ENCODE peak calls at places on chromosomes 7 and 10, in ten cellular contexts. C, Y, W, H, G, T, L, I, U and S are unnamed samples.
A peak's percentile ranks its signal among the peaks of the same experiment; 100 is the strongest.

GRCh38 chr7:77995717-77996116 is 197.1 kb downstream of the PHTF2 start:
- DNase-seq in H (no peak), Y (no peak), L (no peak), U (no peak), C (no peak), T (no peak), G (no peak), I (no peak), W (no peak), S (no peak)

GRCh38 chr7:55569797-55570196 is 2.5 kb downstream of the VOPP1 start:
- DNase-seq in U (no peak), I (no peak), G (no peak), W (no peak), C (no peak), Y (no peak), T (no peak), H (no peak), L (no peak), S (peak; percentile 19)

GRCh38 chr7:150462413-150462812 is 12.0 kb downstream of the GIMAP8 start:
- DNase-seq in H (no peak), G (no peak), T (no peak), C (no peak), W (no peak), Y (no peak), I (no peak), U (no peak), L (no peak), S (no peak)

GRCh38 chr7:127154101-127154500 is 98.6 kb downstream of the GRM8 start:
- DNase-seq in I (no peak), Y (no peak), H (no peak), C (no peak), W (no peak), L (no peak), U (no peak), G (no peak), T (no peak), S (no peak)

GRCh38 chr10:7405637-7406036 is 5.2 kb downstream of the SFMBT2 start:
- DNase-seq in I (no peak), T (no peak), U (no peak), L (no peak), W (no peak), C (no peak), G (no peak), H (no peak), Y (peak; percentile 15), S (no peak)

GRCh38 chr7:101555269-101555920 is 73.7 kb downstream of the MYL10 start:
- DNase-seq in G (no peak), W (peak; percentile 6), U (no peak), L (no peak), C (no peak), Y (no peak), I (no peak), H (no peak), T (peak; percentile 54), S (no peak)

GRCh38 chr7:37462120-37462519 is 13.5 kb upstream of the ELMO1 start:
- DNase-seq in Y (no peak), U (no peak), L (no peak), H (no peak), I (no peak), G (no peak), W (no peak), C (no peak), T (no peak), S (no peak)

GRCh38 chr7:101278461-101279292 is 33.8 kb upstream of the FIS1 start:
- DNase-seq in I (no peak), C (no peak), Y (no peak), H (no peak), G (no peak), T (no peak), W (no peak), L (no peak), U (no peak), S (no peak)

GRCh38 chr7:22403344-22403743 is 46.4 kb upstream of the RAPGEF5 start:
- DNase-seq in W (no peak), C (no peak), I (no peak), G (no peak), H (no peak), U (no peak), L (no peak), Y (no peak), T (no peak), S (no peak)

GRCh38 chr7:22665816-22666375 is 61.1 kb upstream of the IL6 start:
- DNase-seq in U (no peak), W (no peak), L (peak; percentile 23), I (no peak), C (no peak), T (no peak), H (no peak), Y (peak; percentile 33), G (no peak), S (no peak)

GRCh38 chr7:152910545-152911013 is 151.0 kb downstream of the ACTR3B start:
- DNase-seq in T (no peak), W (no peak), H (no peak), Y (no peak), G (no peak), U (no peak), C (no peak), L (no peak), I (no peak), S (no peak)

GRCh38 chr7:130641040-130641439 is 27.5 kb downstream of the COPG2 start:
- DNase-seq in G (no peak), Y (no peak), H (no peak), W (no peak), U (no peak), T (no peak), C (no peak), I (no peak), L (no peak), S (no peak)

GRCh38 chr7:123727071-123727837 is 21.5 kb downstream of the WASL start:
- DNase-seq in H (no peak), U (no peak), I (no peak), L (peak; percentile 95), C (no peak), Y (peak; percentile 90), W (no peak), G (peak; percentile 24), T (no peak), S (no peak)

GRCh38 chr7:53358301-53358700 is 322.9 kb downstream of the POM121L12 start:
- DNase-seq in L (no peak), G (no peak), W (no peak), T (no peak), H (no peak), U (no peak), C (no peak), Y (no peak), I (no peak), S (no peak)

GRCh38 chr7:45924283-45924682 is 3.2 kb upstream of the IGFBP3 start:
- DNase-seq in L (peak; percentile 61), G (peak; percentile 79), Y (peak; percentile 70), I (no peak), U (peak; percentile 63), W (no peak), H (no peak), T (no peak), C (no peak), S (no peak)

GRCh38 chr10:17084989-17085725 is 44.5 kb downstream of the CUBN start:
- DNase-seq in C (peak; percentile 49), L (no peak), I (no peak), T (no peak), Y (no peak), W (no peak), G (no peak), U (no peak), H (peak; percentile 27), S (no peak)

DNA sequence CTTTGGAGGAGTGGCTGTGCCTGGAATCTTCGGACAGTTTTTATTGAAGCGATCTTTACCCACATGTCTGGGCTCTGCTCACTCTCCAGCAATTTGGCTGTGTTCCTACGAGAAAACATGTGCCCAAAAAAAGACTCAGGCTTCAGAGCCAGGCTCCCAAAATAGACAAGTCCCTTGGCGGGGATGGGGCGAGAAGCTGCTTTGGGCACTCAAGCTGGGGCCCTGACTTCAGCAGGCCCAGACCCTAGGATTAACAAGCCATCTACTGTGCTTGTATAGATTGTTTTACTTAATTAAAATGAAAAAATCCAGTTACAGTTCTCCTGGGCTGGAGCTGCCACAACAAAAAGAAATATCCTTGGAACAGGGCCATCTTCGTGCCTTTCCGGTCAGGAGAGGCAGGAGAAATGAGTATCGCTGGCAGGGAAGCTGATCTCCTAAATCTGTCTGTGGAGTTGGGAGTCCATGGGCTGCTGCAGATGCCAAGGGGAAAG is 51.4 kb upstream of the PDCD4 start:
- DNase-seq in W (no peak), Y (peak; percentile 38), U (peak; percentile 70), C (peak; percentile 70), H (peak; percentile 80), I (no peak), T (no peak), G (no peak), L (peak; percentile 11), S (no peak)
- H3K27ac ChIP-seq in W (peak overlapping the region; percentile 82), Y (peak overlapping the region; percentile 91), U (peak overlapping the region; percentile 85), C (peak overlapping the region; percentile 87), H (peak overlapping the region; percentile 73), I (peak overlapping the region; percentile 94), T (no peak overlapping the region), G (no peak overlapping the region), L (no peak overlapping the region), S (no peak overlapping the region)

DNA sequence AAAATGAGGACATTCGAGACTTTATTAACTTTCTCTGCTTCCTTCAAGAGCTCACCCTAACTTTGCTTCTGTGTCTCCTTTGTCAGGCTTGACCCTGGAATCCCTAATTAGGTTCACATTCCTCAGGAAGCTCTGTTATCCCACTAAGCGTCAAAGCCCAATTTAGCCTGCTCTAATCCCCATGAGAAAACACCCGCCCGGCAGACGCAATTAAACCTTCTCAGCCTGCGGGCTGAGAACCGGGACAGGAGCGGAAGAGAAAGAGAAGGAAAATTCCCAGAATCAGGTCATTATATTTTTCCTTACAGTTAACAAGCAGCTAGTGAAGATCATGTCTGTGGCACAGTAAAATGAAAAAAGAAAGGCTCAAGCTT is 93.0 kb downstream of the TNS3 start:
- DNase-seq in T (peak; percentile 15), U (peak; percentile 13), Y (no peak), C (no peak), W (no peak), H (peak; percentile 56), L (no peak), I (no peak), G (no peak), S (no peak)
- H3K4me1 ChIP-seq in T (peaks cover 38% of the 10 kb centered on the region), U (no peaks in the 10 kb centered on the region), Y (peaks cover 29% of the 10 kb centered on the region), C (peaks cover 3% of the 10 kb centered on the region), W (peaks cover 26% of the 10 kb centered on the region), H (peaks cover 39% of the 10 kb centered on the region), L (peaks cover 12% of the 10 kb centered on the region), I (peaks cover 61% of the 10 kb centered on the region), G (peaks cover 30% of the 10 kb centered on the region), S (no peaks in the 10 kb centered on the region)

DNA sequence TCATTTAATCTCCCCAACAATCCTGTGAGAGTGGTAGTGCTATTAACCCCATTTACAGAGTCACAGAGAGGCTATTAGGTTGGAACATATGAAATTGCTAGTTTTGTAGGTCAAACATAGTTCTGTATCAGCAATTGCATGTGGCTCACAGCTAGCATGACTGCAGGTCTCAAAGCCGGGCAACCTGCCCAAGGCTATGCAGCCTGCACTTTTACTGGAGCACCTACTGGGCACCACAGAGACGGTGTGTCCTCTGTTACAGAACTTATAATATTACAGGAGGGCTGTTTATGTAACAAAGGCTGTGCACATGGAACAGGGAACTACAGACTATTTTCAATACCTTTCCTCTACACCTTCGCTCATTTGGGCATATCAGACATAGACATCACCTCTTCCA is 355.8 kb downstream of the RPS24 start:
- DNase-seq in T (peak; percentile 34), H (no peak), G (no peak), W (no peak), I (no peak), C (no peak), U (no peak), L (no peak), Y (no peak), S (no peak)
- H3K36me3 ChIP-seq in T (no peaks in the 10 kb centered on the region), H (no peaks in the 10 kb centered on the region), G (no peaks in the 10 kb centered on the region), W (no peaks in the 10 kb centered on the region), I (no peaks in the 10 kb centered on the region), C (no peaks in the 10 kb centered on the region), U (no peaks in the 10 kb centered on the region), L (no peaks in the 10 kb centered on the region), Y (no peaks in the 10 kb centered on the region), S (no peaks in the 10 kb centered on the region)

GRCh38 chr10:29839826-29840515 is 205.2 kb upstream of the SVIL start:
- DNase-seq in W (no peak), G (no peak), U (no peak), C (no peak), T (no peak), H (no peak), L (no peak), Y (no peak), I (no peak), S (no peak)
- H3K27ac ChIP-seq in W (peak overlapping the region; percentile 86), G (no peak overlapping the region), U (peak overlapping the region; percentile 83), C (peak overlapping the region; percentile 49), T (no peak overlapping the region), H (no peak overlapping the region), L (no peak overlapping the region), Y (no peak overlapping the region), I (peak overlapping the region; percentile 68), S (no peak overlapping the region)